ENCODE peak calls at places on chromosomes 16 and 17, in ten cellular contexts. One of them, this sample, is unnamed.
A peak's percentile ranks its signal among the peaks of the same experiment; 100 is the strongest.

GRCh38 chr17:55930291-55930809 is 179.5 kb downstream of the PCTP start:
- DNase-seq in aorta: no peak
- DNase-seq in ovary: no peak
- DNase-seq in tibial artery: no peak
- DNase-seq in IMR-90: no peak
- DNase-seq in thoracic aorta: no peak
- DNase-seq in stomach: no peak
- DNase-seq in HCT116: no peak
- DNase-seq in fibroblast of pulmonary artery: no peak
- DNase-seq in astrocyte of the spinal cord: no peak
- DNase-seq in this sample: no peak

GRCh38 chr17:19573075-19573474 is 39.4 kb downstream of the SLC47A1 start:
- DNase-seq in tibial artery: no peak
- DNase-seq in ovary: no peak
- DNase-seq in astrocyte of the spinal cord: peak; percentile 12
- DNase-seq in IMR-90: peak; percentile 57
- DNase-seq in HCT116: no peak
- DNase-seq in fibroblast of pulmonary artery: no peak
- DNase-seq in aorta: no peak
- DNase-seq in thoracic aorta: no peak
- DNase-seq in stomach: no peak
- DNase-seq in this sample: peak; percentile 81

GRCh38 chr16:11621539-11621919 is 34.8 kb upstream of the LITAF start:
- DNase-seq in aorta: no peak
- DNase-seq in thoracic aorta: no peak
- DNase-seq in ovary: no peak
- DNase-seq in stomach: no peak
- DNase-seq in HCT116: no peak
- DNase-seq in fibroblast of pulmonary artery: no peak
- DNase-seq in IMR-90: no peak
- DNase-seq in astrocyte of the spinal cord: no peak
- DNase-seq in tibial artery: no peak
- DNase-seq in this sample: no peak

GRCh38 chr17:34379876-34380275 is 16.8 kb upstream of the CCL1 start:
- DNase-seq in HCT116: no peak
- DNase-seq in thoracic aorta: no peak
- DNase-seq in ovary: no peak
- DNase-seq in tibial artery: no peak
- DNase-seq in aorta: no peak
- DNase-seq in astrocyte of the spinal cord: no peak
- DNase-seq in stomach: no peak
- DNase-seq in fibroblast of pulmonary artery: peak; percentile 38
- DNase-seq in IMR-90: no peak
- DNase-seq in this sample: peak; percentile 5

GRCh38 chr17:14014647-14015046 is 54.7 kb upstream of the COX10 start:
- DNase-seq in ovary: no peak
- DNase-seq in tibial artery: no peak
- DNase-seq in fibroblast of pulmonary artery: peak; percentile 23
- DNase-seq in HCT116: no peak
- DNase-seq in aorta: no peak
- DNase-seq in IMR-90: peak; percentile 9
- DNase-seq in astrocyte of the spinal cord: peak; percentile 33
- DNase-seq in thoracic aorta: no peak
- DNase-seq in stomach: no peak
- DNase-seq in this sample: no peak

GRCh38 chr16:64475627-64476351 is 646.1 kb downstream of the CDH11 start:
- DNase-seq in thoracic aorta: no peak
- DNase-seq in aorta: no peak
- DNase-seq in IMR-90: peak; percentile 4
- DNase-seq in astrocyte of the spinal cord: peak; percentile 87
- DNase-seq in tibial artery: no peak
- DNase-seq in stomach: no peak
- DNase-seq in HCT116: no peak
- DNase-seq in ovary: no peak
- DNase-seq in fibroblast of pulmonary artery: peak; percentile 62
- DNase-seq in this sample: peak; percentile 92

GRCh38 chr17:77288115-77288619 is 147.4 kb downstream of the SEC14L1 start:
- DNase-seq in astrocyte of the spinal cord: no peak
- DNase-seq in ovary: no peak
- DNase-seq in tibial artery: no peak
- DNase-seq in aorta: no peak
- DNase-seq in IMR-90: no peak
- DNase-seq in fibroblast of pulmonary artery: no peak
- DNase-seq in HCT116: no peak
- DNase-seq in thoracic aorta: no peak
- DNase-seq in stomach: no peak
- DNase-seq in this sample: no peak

GRCh38 chr16:87973721-87974120 is 22.5 kb downstream of the BANP start:
- DNase-seq in HCT116: no peak
- DNase-seq in astrocyte of the spinal cord: no peak
- DNase-seq in IMR-90: no peak
- DNase-seq in stomach: no peak
- DNase-seq in tibial artery: no peak
- DNase-seq in fibroblast of pulmonary artery: no peak
- DNase-seq in ovary: no peak
- DNase-seq in thoracic aorta: no peak
- DNase-seq in aorta: no peak
- DNase-seq in this sample: no peak

GRCh38 chr16:86570542-86571196 is 4.0 kb downstream of the FOXC2 start:
- DNase-seq in fibroblast of pulmonary artery: no peak
- DNase-seq in HCT116: no peak
- DNase-seq in IMR-90: no peak
- DNase-seq in thoracic aorta: no peak
- DNase-seq in stomach: no peak
- DNase-seq in ovary: no peak
- DNase-seq in aorta: no peak
- DNase-seq in astrocyte of the spinal cord: peak; percentile 61
- DNase-seq in tibial artery: peak; percentile 66
- DNase-seq in this sample: peak; percentile 52

GRCh38 chr16:86567701-86568571 is 1.3 kb downstream of the FOXC2 start:
- DNase-seq in thoracic aorta: no peak
- DNase-seq in ovary: no peak
- DNase-seq in HCT116: no peak
- DNase-seq in fibroblast of pulmonary artery: peak; percentile 61
- DNase-seq in aorta: no peak
- DNase-seq in tibial artery: peak; percentile 71
- DNase-seq in astrocyte of the spinal cord: peak; percentile 75
- DNase-seq in stomach: no peak
- DNase-seq in IMR-90: peak; percentile 39
- DNase-seq in this sample: peak; percentile 45

GRCh38 chr16:86571197-86571915 is 4.7 kb downstream of the FOXC2 start:
- DNase-seq in fibroblast of pulmonary artery: no peak
- DNase-seq in HCT116: no peak
- DNase-seq in stomach: no peak
- DNase-seq in thoracic aorta: no peak
- DNase-seq in astrocyte of the spinal cord: no peak
- DNase-seq in ovary: no peak
- DNase-seq in aorta: no peak
- DNase-seq in IMR-90: no peak
- DNase-seq in tibial artery: peak; percentile 71
- DNase-seq in this sample: peak; percentile 28

GRCh38 chr16:86568677-86569623 is 2.3 kb downstream of the FOXC2 start:
- DNase-seq in tibial artery: peak; percentile 65
- DNase-seq in astrocyte of the spinal cord: no peak
- DNase-seq in aorta: no peak
- DNase-seq in IMR-90: no peak
- DNase-seq in HCT116: no peak
- DNase-seq in ovary: no peak
- DNase-seq in fibroblast of pulmonary artery: no peak
- DNase-seq in thoracic aorta: no peak
- DNase-seq in stomach: no peak
- DNase-seq in this sample: peak; percentile 14

DNA sequence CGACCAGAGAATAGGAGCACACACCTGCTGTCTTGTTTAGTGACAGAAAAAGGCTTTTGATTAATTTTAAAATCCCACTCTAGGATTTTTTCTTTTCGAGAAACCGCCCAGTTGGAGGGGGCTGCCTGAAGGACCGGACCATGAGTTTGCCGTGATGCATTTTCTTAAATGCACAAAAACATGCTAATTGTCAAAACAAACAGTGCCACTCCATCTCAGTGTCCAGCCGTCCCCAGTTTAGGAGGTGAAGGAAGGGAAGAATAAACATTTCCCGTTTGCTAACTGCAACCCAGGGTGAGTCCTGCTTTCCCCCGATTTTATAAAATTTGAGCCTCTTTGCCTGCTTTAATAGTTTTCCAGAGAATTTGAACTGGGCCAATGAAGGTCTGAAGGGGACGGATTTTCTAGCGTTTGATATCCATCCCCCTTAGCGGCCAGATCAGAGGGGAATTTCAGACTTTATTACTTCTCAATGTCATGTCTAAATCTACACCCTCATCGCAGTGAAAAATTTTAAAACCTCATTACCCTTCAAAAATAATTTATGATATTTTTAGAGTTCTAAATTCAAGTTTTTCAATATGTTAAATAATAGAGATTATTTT is 3.3 kb downstream of the FOXC2 start:
- DNase-seq in stomach: no peak
- DNase-seq in tibial artery: peak; percentile 19
- DNase-seq in astrocyte of the spinal cord: no peak
- DNase-seq in thoracic aorta: no peak
- DNase-seq in fibroblast of pulmonary artery: no peak
- DNase-seq in ovary: no peak
- DNase-seq in aorta: no peak
- DNase-seq in HCT116: no peak
- DNase-seq in IMR-90: no peak
- DNase-seq in this sample: peak; percentile 12
- H3K4me3 ChIP-seq in stomach: no peak overlapping the region
- H3K4me3 ChIP-seq in tibial artery: peak overlapping the region; percentile 81
- H3K4me3 ChIP-seq in astrocyte of the spinal cord: peak overlapping the region; percentile 99
- H3K4me3 ChIP-seq in thoracic aorta: peak overlapping the region; percentile 94
- H3K4me3 ChIP-seq in fibroblast of pulmonary artery: peak overlapping the region; percentile 77
- H3K4me3 ChIP-seq in ovary: no peak overlapping the region
- H3K4me3 ChIP-seq in aorta: peak overlapping the region; percentile 98
- H3K4me3 ChIP-seq in HCT116: no peak overlapping the region
- H3K4me3 ChIP-seq in IMR-90: peak overlapping the region; percentile 98
- H3K4me3 ChIP-seq in this sample: peak overlapping the region; percentile 91

DNA sequence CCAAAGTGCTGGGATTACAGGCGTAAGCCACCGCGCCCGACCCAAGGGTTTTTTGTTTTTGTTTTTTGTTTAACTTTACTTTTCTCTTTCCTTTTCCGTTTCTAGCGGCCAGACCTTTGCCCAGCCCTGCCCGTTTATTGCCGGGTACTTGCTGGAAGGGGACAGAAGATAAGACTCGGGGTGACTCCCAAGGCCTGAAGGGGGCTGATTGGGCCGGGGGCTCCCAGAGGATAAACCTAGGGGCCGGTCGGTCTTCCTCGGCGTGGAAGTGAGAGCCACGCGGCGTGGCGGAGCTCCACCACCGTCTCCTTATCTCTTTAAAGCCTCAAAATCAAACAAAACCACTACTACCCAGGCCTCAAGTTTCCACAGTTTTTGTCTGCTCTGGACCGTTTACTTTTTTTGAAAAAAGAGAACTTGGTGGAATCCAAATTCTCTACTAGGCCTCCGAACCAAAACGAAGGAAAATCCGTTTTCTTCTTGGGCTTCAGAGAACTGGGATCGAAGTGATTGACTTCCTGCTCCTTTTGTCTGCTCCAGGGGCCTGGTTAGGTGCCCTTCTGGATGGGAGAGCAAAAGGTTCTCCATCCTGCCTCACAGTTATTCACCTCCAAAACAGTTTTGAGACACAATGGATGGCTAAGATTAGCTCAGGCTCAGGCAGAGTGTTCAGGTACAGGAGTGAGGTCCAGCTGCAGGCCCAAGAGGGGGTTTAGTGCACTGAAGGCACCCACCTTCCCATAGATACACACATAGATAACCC is 8.5 kb upstream of the HOXB9 start:
- DNase-seq in thoracic aorta: no peak
- DNase-seq in aorta: peak; percentile 59
- DNase-seq in IMR-90: no peak
- DNase-seq in tibial artery: no peak
- DNase-seq in stomach: no peak
- DNase-seq in astrocyte of the spinal cord: no peak
- DNase-seq in fibroblast of pulmonary artery: no peak
- DNase-seq in ovary: no peak
- DNase-seq in HCT116: no peak
- DNase-seq in this sample: no peak
- H3K4me3 ChIP-seq in thoracic aorta: no peak overlapping the region
- H3K4me3 ChIP-seq in aorta: no peak overlapping the region
- H3K4me3 ChIP-seq in IMR-90: no peak overlapping the region
- H3K4me3 ChIP-seq in tibial artery: no peak overlapping the region
- H3K4me3 ChIP-seq in stomach: no peak overlapping the region
- H3K4me3 ChIP-seq in astrocyte of the spinal cord: no peak overlapping the region
- H3K4me3 ChIP-seq in fibroblast of pulmonary artery: no peak overlapping the region
- H3K4me3 ChIP-seq in ovary: no peak overlapping the region
- H3K4me3 ChIP-seq in HCT116: no peak overlapping the region
- H3K4me3 ChIP-seq in this sample: no peak overlapping the region

GRCh38 chr17:80477647-80478478 is 1.5 kb upstream of the NPTX1 start:
- DNase-seq in stomach: no peak
- DNase-seq in tibial artery: no peak
- DNase-seq in fibroblast of pulmonary artery: peak; percentile 46
- DNase-seq in thoracic aorta: no peak
- DNase-seq in HCT116: no peak
- DNase-seq in aorta: no peak
- DNase-seq in IMR-90: peak; percentile 59
- DNase-seq in astrocyte of the spinal cord: peak; percentile 36
- DNase-seq in ovary: peak; percentile 44
- DNase-seq in this sample: peak; percentile 60

GRCh38 chr17:80480248-80480647 is 3.8 kb upstream of the NPTX1 start:
- DNase-seq in aorta: no peak
- DNase-seq in IMR-90: no peak
- DNase-seq in stomach: no peak
- DNase-seq in fibroblast of pulmonary artery: no peak
- DNase-seq in thoracic aorta: no peak
- DNase-seq in HCT116: no peak
- DNase-seq in ovary: no peak
- DNase-seq in astrocyte of the spinal cord: no peak
- DNase-seq in tibial artery: no peak
- DNase-seq in this sample: no peak

GRCh38 chr17:80476877-80477646 is 655 bp upstream of the NPTX1 start:
- DNase-seq in thoracic aorta: no peak
- DNase-seq in fibroblast of pulmonary artery: no peak
- DNase-seq in aorta: no peak
- DNase-seq in IMR-90: no peak
- DNase-seq in HCT116: no peak
- DNase-seq in tibial artery: no peak
- DNase-seq in stomach: no peak
- DNase-seq in ovary: no peak
- DNase-seq in astrocyte of the spinal cord: no peak
- DNase-seq in this sample: no peak

GRCh38 chr17:80479246-80479566 is 2.8 kb upstream of the NPTX1 start:
- DNase-seq in astrocyte of the spinal cord: no peak
- DNase-seq in ovary: no peak
- DNase-seq in stomach: no peak
- DNase-seq in thoracic aorta: no peak
- DNase-seq in aorta: no peak
- DNase-seq in fibroblast of pulmonary artery: no peak
- DNase-seq in HCT116: no peak
- DNase-seq in tibial artery: no peak
- DNase-seq in IMR-90: no peak
- DNase-seq in this sample: no peak

DNA sequence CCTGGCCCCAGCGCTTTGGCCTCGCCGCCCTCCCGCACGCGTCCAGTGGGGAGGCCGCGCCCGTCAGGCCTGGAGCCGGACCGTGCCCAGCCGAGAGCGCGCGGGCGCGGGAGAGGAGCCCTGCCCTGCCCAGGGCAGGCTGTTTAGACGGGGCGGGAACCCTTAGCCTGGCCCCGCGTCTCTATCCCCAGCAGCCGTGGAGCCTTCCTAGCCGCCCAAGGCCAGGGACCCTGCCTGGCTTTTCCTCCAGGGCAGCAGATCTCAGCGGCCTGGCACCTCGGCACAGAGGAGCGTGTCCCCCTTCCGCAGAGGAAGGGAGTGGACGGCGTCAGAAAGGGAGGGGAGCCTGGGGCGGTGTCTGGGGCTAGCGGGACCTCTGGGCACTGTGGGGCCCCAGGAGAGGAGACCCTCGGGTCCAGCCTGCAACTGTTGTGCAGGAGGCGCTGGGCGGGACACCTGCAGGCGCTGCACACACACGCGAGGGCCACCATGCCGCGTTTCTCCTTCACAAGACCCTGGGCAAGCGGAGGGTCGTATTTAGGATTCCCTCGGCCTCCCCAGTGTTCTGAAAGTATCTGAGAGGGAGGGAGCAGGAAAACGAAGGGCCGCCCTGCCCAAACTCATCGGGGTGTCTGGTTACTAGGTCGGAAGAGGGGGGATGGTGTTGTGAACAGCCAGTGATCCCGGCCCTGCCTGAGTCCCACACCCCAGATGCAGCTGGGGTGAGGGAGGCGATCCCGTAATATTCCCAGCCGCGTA is 2.3 kb upstream of the NPTX1 start:
- DNase-seq in HCT116: no peak
- DNase-seq in stomach: no peak
- DNase-seq in thoracic aorta: no peak
- DNase-seq in astrocyte of the spinal cord: no peak
- DNase-seq in ovary: no peak
- DNase-seq in tibial artery: no peak
- DNase-seq in aorta: no peak
- DNase-seq in fibroblast of pulmonary artery: no peak
- DNase-seq in IMR-90: no peak
- DNase-seq in this sample: no peak
- H3K4me3 ChIP-seq in HCT116: no peak overlapping the region
- H3K4me3 ChIP-seq in stomach: peak overlapping the region; percentile 49
- H3K4me3 ChIP-seq in thoracic aorta: peak overlapping the region; percentile 61
- H3K4me3 ChIP-seq in astrocyte of the spinal cord: no peak overlapping the region
- H3K4me3 ChIP-seq in ovary: no peak overlapping the region
- H3K4me3 ChIP-seq in tibial artery: no peak overlapping the region
- H3K4me3 ChIP-seq in aorta: no peak overlapping the region
- H3K4me3 ChIP-seq in fibroblast of pulmonary artery: no peak overlapping the region
- H3K4me3 ChIP-seq in IMR-90: peak overlapping the region; percentile 47
- H3K4me3 ChIP-seq in this sample: peak overlapping the region; percentile 29

GRCh38 chr17:83079340-83079747 is at the start of gene METRNL:
- DNase-seq in ovary: peak; percentile 76
- DNase-seq in fibroblast of pulmonary artery: peak; percentile 62
- DNase-seq in IMR-90: peak; percentile 50
- DNase-seq in astrocyte of the spinal cord: peak; percentile 63
- DNase-seq in HCT116: no peak
- DNase-seq in tibial artery: peak; percentile 89
- DNase-seq in stomach: peak; percentile 83
- DNase-seq in aorta: peak; percentile 95
- DNase-seq in thoracic aorta: no peak
- DNase-seq in this sample: peak; percentile 68
- H3K4me3 ChIP-seq in ovary: peak within 1 kb of the TSS; percentile 53
- H3K4me3 ChIP-seq in fibroblast of pulmonary artery: peak within 1 kb of the TSS; percentile 59
- H3K4me3 ChIP-seq in IMR-90: peak within 1 kb of the TSS; percentile 67
- H3K4me3 ChIP-seq in astrocyte of the spinal cord: peak within 1 kb of the TSS; percentile 52
- H3K4me3 ChIP-seq in HCT116: peak within 1 kb of the TSS; percentile 64
- H3K4me3 ChIP-seq in tibial artery: peak within 1 kb of the TSS; percentile 78
- H3K4me3 ChIP-seq in stomach: peak within 1 kb of the TSS; percentile 82
- H3K4me3 ChIP-seq in aorta: peak within 1 kb of the TSS; percentile 95
- H3K4me3 ChIP-seq in thoracic aorta: peak within 1 kb of the TSS; percentile 96
- H3K4me3 ChIP-seq in this sample: peak within 1 kb of the TSS; percentile 64